ENCODE peak calls at places on chromosomes 13 and 19, in six cellular contexts. C is breast epithelium, V is BE2C, W is uterus, S is thyroid gland, F is heart right ventricle. I is an unnamed sample.

GRCh38 chr13:97627566-97627965 is 193.6 kb downstream of the RAP2A start:
- DNase-seq in F (peak; percentile 25), W (peak; percentile 19), S (peak; percentile 49), V (peak; percentile 27), C (no peak), I (peak; percentile 2)

GRCh38 chr13:20902438-20903163 is at the start of gene XPO4:
- DNase-seq in F (peak; percentile 83), W (peak; percentile 60), V (peak; percentile 88), C (peak; percentile 69), S (peak; percentile 73), I (peak; percentile 27)

GRCh38 chr13:104281910-104282309 is 1215.7 kb upstream of the SLC10A2 start:
- DNase-seq in F (no peak), C (no peak), S (no peak), V (no peak), W (no peak), I (no peak)

GRCh38 chr13:42836930-42837329 is 55.5 kb downstream of the FAM216B start:
- DNase-seq in C (no peak), F (no peak), W (no peak), V (peak; percentile 33), S (no peak), I (peak; percentile 11)

GRCh38 chr13:44498969-44499368 is 77.2 kb downstream of the TSC22D1 start:
- DNase-seq in C (no peak), W (no peak), V (no peak), F (no peak), S (peak; percentile 32), I (no peak)

GRCh38 chr13:84630486-84630885 is 748.2 kb upstream of the SLITRK1 start:
- DNase-seq in S (no peak), W (no peak), V (no peak), C (no peak), F (no peak), I (no peak)

GRCh38 chr19:1814833-1815604 is 2.9 kb upstream of the ATP8B3 start:
- DNase-seq in F (no peak), V (no peak), W (no peak), S (no peak), C (no peak), I (no peak)

GRCh38 chr19:49786432-49786831 is 19.6 kb downstream of the AP2A1 start:
- DNase-seq in F (no peak), W (peak; percentile 53), S (no peak), C (no peak), V (no peak), I (peak; percentile 61)

GRCh38 chr13:88124142-88124541 is 453.0 kb downstream of the SLITRK5 start:
- DNase-seq in W (no peak), F (no peak), S (no peak), C (no peak), V (no peak), I (no peak)

GRCh38 chr13:40666905-40667621 is 622 bp upstream of the FOXO1 start:
- DNase-seq in C (no peak), W (peak; percentile 61), F (peak; percentile 56), V (peak; percentile 24), S (peak; percentile 46), I (no peak)

GRCh38 chr19:45403781-45404556 is 900 bp downstream of the PPP1R13L start:
- DNase-seq in W (no peak), S (peak; percentile 66), C (peak; percentile 81), V (peak; percentile 49), F (peak; percentile 70), I (peak; percentile 67)

GRCh38 chr13:39186205-39186880 is 148.1 kb downstream of the NHLRC3 start:
- DNase-seq in V (no peak), W (peak; percentile 25), F (no peak), C (no peak), S (no peak), I (no peak)

GRCh38 chr19:55486971-55487883 is 1.0 kb upstream of the SSC5D start:
- DNase-seq in C (no peak), F (no peak), S (peak; percentile 65), V (peak; percentile 58), W (peak; percentile 94), I (peak; percentile 68)

GRCh38 chr13:42377640-42378382 is 105.9 kb downstream of the AKAP11 start:
- DNase-seq in V (no peak), W (no peak), S (no peak), F (no peak), C (no peak), I (no peak)

GRCh38 chr19:47102561-47103135 is 10.9 kb downstream of the ZC3H4 start:
- DNase-seq in W (no peak), V (no peak), F (no peak), C (no peak), S (peak; percentile 56), I (no peak)

GRCh38 chr19:28171983-28172382 is 1041.0 kb downstream of the UQCRFS1 start:
- DNase-seq in S (no peak), W (no peak), V (no peak), F (no peak), C (no peak), I (no peak)

GRCh38 chr13:37491661-37492060 is 106.9 kb downstream of the POSTN start:
- DNase-seq in F (no peak), W (no peak), C (no peak), S (no peak), V (no peak), I (no peak)

GRCh38 chr13:32426981-32427851 is 714 bp downstream of the N4BP2L1 start:
- DNase-seq in W (peak; percentile 64), F (peak; percentile 34), S (peak; percentile 54), V (peak; percentile 50), C (peak; percentile 62), I (no peak)

GRCh38 chr19:447816-448546 is 12.9 kb downstream of the SHC2 start:
- DNase-seq in W (peak; percentile 51), V (peak; percentile 37), C (no peak), F (peak; percentile 46), S (no peak), I (no peak)

GRCh38 chr13:44386932-44387556 is 13.4 kb downstream of the SERP2 start:
- DNase-seq in W (no peak), S (no peak), V (no peak), C (no peak), F (no peak), I (no peak)

GRCh38 chr13:106213028-106213427 is 322.4 kb downstream of the EFNB2 start:
- DNase-seq in S (no peak), W (no peak), V (no peak), C (no peak), F (no peak), I (no peak)

GRCh38 chr13:111610077-111610476 is 289.6 kb downstream of the TEX29 start:
- DNase-seq in V (no peak), W (no peak), S (no peak), C (no peak), F (no peak), I (no peak)

GRCh38 chr13:110520431-110521295 is 40.9 kb downstream of the RAB20 start:
- DNase-seq in W (peak; percentile 65), C (no peak), S (peak; percentile 97), F (peak; percentile 71), V (no peak), I (no peak)

GRCh38 chr13:49627831-49628652 is at the start of gene ARL11:
- DNase-seq in S (peak; percentile 41), F (peak; percentile 60), C (peak; percentile 70), W (no peak), V (peak; percentile 22), I (peak; percentile 25)

GRCh38 chr13:43307921-43308433 is 284.6 kb downstream of the DNAJC15 start:
- DNase-seq in S (peak; percentile 89), W (peak; percentile 88), V (peak; percentile 97), C (peak; percentile 89), F (peak; percentile 80), I (peak; percentile 78)

GRCh38 chr19:48390188-48391099 is 907 bp downstream of the KDELR1 start:
- DNase-seq in C (peak; percentile 67), S (peak; percentile 57), F (peak; percentile 74), W (peak; percentile 42), V (peak; percentile 80), I (no peak)

GRCh38 chr13:99894105-99894504 is 77.5 kb downstream of the ZIC5 start:
- DNase-seq in C (no peak), F (no peak), V (no peak), W (no peak), S (no peak), I (no peak)
- H3K27me3 ChIP-seq in C (peaks cover 38% of the 10 kb centered on the region), F (peaks cover 52% of the 10 kb centered on the region), V (no peaks in the 10 kb centered on the region), W (no peaks in the 10 kb centered on the region), S (peaks cover 20% of the 10 kb centered on the region), I (peaks cover 72% of the 10 kb centered on the region)

DNA sequence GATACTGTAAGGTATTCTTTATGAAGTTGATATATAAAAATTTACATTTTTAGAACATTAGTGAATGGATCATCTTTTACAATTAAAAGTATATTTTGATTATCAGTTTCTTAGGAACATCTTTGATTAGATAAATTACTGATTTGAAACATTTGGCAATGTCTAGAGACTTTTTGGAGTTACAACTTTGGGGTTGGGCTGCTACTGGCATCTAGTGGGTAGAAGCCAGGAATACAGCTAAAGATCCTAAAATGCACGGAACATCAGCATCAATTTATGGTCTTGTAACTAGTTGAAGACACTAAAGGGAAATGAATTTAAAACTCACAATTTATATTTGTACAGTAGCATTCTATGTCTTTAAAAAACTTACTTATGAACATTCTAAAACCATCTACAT is 19.9 kb downstream of the POMP start:
- DNase-seq in F (no peak), W (no peak), S (no peak), C (no peak), V (no peak), I (no peak)
- TF ChIP-seq CTCF in F (peak; percentile 7), W (no peak), S (no peak), C (no peak), V (peak; percentile 33), I (peak; percentile 31)

GRCh38 chr19:8127311-8127710 is 22.1 kb downstream of the FBN3 start:
- DNase-seq in F (no peak), W (no peak), C (no peak), S (no peak), V (no peak), I (no peak)

GRCh38 chr19:8129061-8129460 is 20.3 kb downstream of the FBN3 start:
- DNase-seq in W (no peak), C (no peak), S (no peak), F (no peak), V (no peak), I (no peak)

GRCh38 chr19:8126008-8126407 is 23.4 kb downstream of the FBN3 start:
- DNase-seq in C (no peak), V (no peak), S (no peak), F (no peak), W (no peak), I (no peak)

GRCh38 chr19:8126511-8126910 is 22.9 kb downstream of the FBN3 start:
- DNase-seq in F (no peak), W (no peak), V (no peak), S (no peak), C (no peak), I (no peak)

GRCh38 chr19:8128551-8128950 is 20.8 kb downstream of the FBN3 start:
- DNase-seq in V (no peak), S (no peak), W (no peak), F (no peak), C (no peak), I (no peak)
- H3K27me3 ChIP-seq in V (peaks cover 47% of the 10 kb centered on the region), S (no peaks in the 10 kb centered on the region), W (no peaks in the 10 kb centered on the region), F (peaks cover under 1% of the 10 kb centered on the region), C (no peaks in the 10 kb centered on the region), I (peaks cover 35% of the 10 kb centered on the region)

GRCh38 chr19:18483119-18483518 is 38.8 kb downstream of the ELL start:
- DNase-seq in C (no peak), W (no peak), V (no peak), F (no peak), S (no peak), I (no peak)
- TF ChIP-seq CTCF in C (no peak), W (no peak), V (no peak), F (no peak), S (no peak), I (no peak)

I was measured in foreskin keratinocyte.